ENCODE peak calls at places on chromosome 11, in four cellular contexts. One of them, this sample, is unnamed. For H3K4me1, the result is how much of the 10 kb centered on the place peaks cover.

GRCh38 chr11:65491614-65492386 is 7.0 kb upstream of the MALAT1 start:
- DNase-seq in tibial nerve: peak
- DNase-seq in CD8-positive, alpha-beta T cell: no peak
- DNase-seq in CD8-positive, alpha-beta memory T cell: no peak
- DNase-seq in this sample: peak

GRCh38 chr11:44133335-44133946 is 38.0 kb downstream of the EXT2 start:
- DNase-seq in tibial nerve: peak
- DNase-seq in CD8-positive, alpha-beta T cell: no peak
- DNase-seq in CD8-positive, alpha-beta memory T cell: no peak
- DNase-seq in this sample: no peak

GRCh38 chr11:43989162-43989961 is 46.9 kb downstream of the C11orf96 start:
- DNase-seq in CD8-positive, alpha-beta T cell: no peak
- DNase-seq in tibial nerve: peak
- DNase-seq in CD8-positive, alpha-beta memory T cell: no peak
- DNase-seq in this sample: peak

GRCh38 chr11:12272821-12273617 is 104.4 kb upstream of the PARVA start:
- DNase-seq in tibial nerve: no peak
- DNase-seq in CD8-positive, alpha-beta T cell: no peak
- DNase-seq in CD8-positive, alpha-beta memory T cell: no peak
- DNase-seq in this sample: no peak

GRCh38 chr11:86632499-86633269 is 39.7 kb downstream of the ME3 start:
- DNase-seq in tibial nerve: no peak
- DNase-seq in CD8-positive, alpha-beta memory T cell: no peak
- DNase-seq in CD8-positive, alpha-beta T cell: no peak
- DNase-seq in this sample: peak

GRCh38 chr11:117180020-117180419 is 1.5 kb downstream of the SIDT2 start:
- DNase-seq in tibial nerve: no peak
- DNase-seq in CD8-positive, alpha-beta T cell: no peak
- DNase-seq in CD8-positive, alpha-beta memory T cell: peak
- DNase-seq in this sample: no peak

GRCh38 chr11:64893194-64894069 is 15.0 kb upstream of the EHD1 start:
- DNase-seq in CD8-positive, alpha-beta memory T cell: no peak
- DNase-seq in tibial nerve: no peak
- DNase-seq in CD8-positive, alpha-beta T cell: no peak
- DNase-seq in this sample: no peak

GRCh38 chr11:132490976-132491375 is 1041.3 kb downstream of the OPCML start:
- DNase-seq in tibial nerve: no peak
- DNase-seq in CD8-positive, alpha-beta T cell: no peak
- DNase-seq in CD8-positive, alpha-beta memory T cell: no peak
- DNase-seq in this sample: no peak

GRCh38 chr11:15968461-15969130 is 387.8 kb downstream of the SOX6 start:
- DNase-seq in CD8-positive, alpha-beta memory T cell: no peak
- DNase-seq in CD8-positive, alpha-beta T cell: no peak
- DNase-seq in tibial nerve: no peak
- DNase-seq in this sample: no peak

GRCh38 chr11:45273509-45273908 is 12.6 kb downstream of the SYT13 start:
- DNase-seq in CD8-positive, alpha-beta T cell: no peak
- DNase-seq in tibial nerve: no peak
- DNase-seq in CD8-positive, alpha-beta memory T cell: no peak
- DNase-seq in this sample: no peak

GRCh38 chr11:65384301-65384889 is 1.9 kb upstream of the SLC25A45 start:
- DNase-seq in tibial nerve: no peak
- DNase-seq in CD8-positive, alpha-beta memory T cell: no peak
- DNase-seq in CD8-positive, alpha-beta T cell: no peak
- DNase-seq in this sample: no peak

GRCh38 chr11:8720376-8720775 is 37.8 kb downstream of the RPL27A start:
- DNase-seq in CD8-positive, alpha-beta T cell: no peak
- DNase-seq in tibial nerve: no peak
- DNase-seq in CD8-positive, alpha-beta memory T cell: no peak
- DNase-seq in this sample: no peak

GRCh38 chr11:44445500-44446340 is 119.7 kb upstream of the CD82 start:
- DNase-seq in tibial nerve: no peak
- DNase-seq in CD8-positive, alpha-beta T cell: no peak
- DNase-seq in CD8-positive, alpha-beta memory T cell: no peak
- DNase-seq in this sample: no peak

GRCh38 chr11:13962562-13963168 is at the start of gene SPON1:
- DNase-seq in CD8-positive, alpha-beta T cell: peak
- DNase-seq in tibial nerve: no peak
- DNase-seq in CD8-positive, alpha-beta memory T cell: peak
- DNase-seq in this sample: peak

GRCh38 chr11:114110948-114111347 is 51.4 kb downstream of the ZBTB16 start:
- DNase-seq in tibial nerve: peak
- DNase-seq in CD8-positive, alpha-beta memory T cell: no peak
- DNase-seq in CD8-positive, alpha-beta T cell: no peak
- DNase-seq in this sample: no peak

GRCh38 chr11:9574806-9575530 is 1.5 kb downstream of the WEE1 start:
- DNase-seq in tibial nerve: peak
- DNase-seq in CD8-positive, alpha-beta memory T cell: no peak
- DNase-seq in CD8-positive, alpha-beta T cell: peak
- DNase-seq in this sample: peak

GRCh38 chr11:44380009-44380313 is 70.0 kb upstream of the ALX4 start:
- DNase-seq in CD8-positive, alpha-beta memory T cell: no peak
- DNase-seq in tibial nerve: no peak
- DNase-seq in CD8-positive, alpha-beta T cell: no peak
- DNase-seq in this sample: no peak

GRCh38 chr11:117814766-117815261 is 9.7 kb downstream of the FXYD2 start:
- DNase-seq in CD8-positive, alpha-beta T cell: peak
- DNase-seq in CD8-positive, alpha-beta memory T cell: peak
- DNase-seq in tibial nerve: peak
- DNase-seq in this sample: no peak

GRCh38 chr11:11988099-11988651 is 20.3 kb downstream of the DKK3 start:
- DNase-seq in CD8-positive, alpha-beta memory T cell: no peak
- DNase-seq in tibial nerve: no peak
- DNase-seq in CD8-positive, alpha-beta T cell: no peak
- DNase-seq in this sample: no peak

GRCh38 chr11:35619754-35620640 is 1.7 kb downstream of the FJX1 start:
- DNase-seq in CD8-positive, alpha-beta T cell: no peak
- DNase-seq in tibial nerve: no peak
- DNase-seq in CD8-positive, alpha-beta memory T cell: no peak
- DNase-seq in this sample: peak

GRCh38 chr11:12200359-12201015 is 90.1 kb downstream of the MICAL2 start:
- DNase-seq in tibial nerve: peak
- DNase-seq in CD8-positive, alpha-beta T cell: no peak
- DNase-seq in CD8-positive, alpha-beta memory T cell: no peak
- DNase-seq in this sample: no peak

GRCh38 chr11:134501406-134502152 is 89.5 kb upstream of the B3GAT1 start:
- DNase-seq in CD8-positive, alpha-beta memory T cell: no peak
- DNase-seq in CD8-positive, alpha-beta T cell: no peak
- DNase-seq in tibial nerve: no peak
- DNase-seq in this sample: no peak

GRCh38 chr11:120977470-120977869 is 46.4 kb upstream of the TBCEL start:
- DNase-seq in tibial nerve: no peak
- DNase-seq in CD8-positive, alpha-beta T cell: no peak
- DNase-seq in CD8-positive, alpha-beta memory T cell: no peak
- DNase-seq in this sample: no peak

GRCh38 chr11:102983491-102983890 is 28.0 kb upstream of the MMP13 start:
- DNase-seq in CD8-positive, alpha-beta T cell: no peak
- DNase-seq in tibial nerve: no peak
- DNase-seq in CD8-positive, alpha-beta memory T cell: no peak
- DNase-seq in this sample: no peak

GRCh38 chr11:4048340-4048739 is 46.3 kb upstream of the RRM1 start:
- DNase-seq in tibial nerve: no peak
- DNase-seq in CD8-positive, alpha-beta memory T cell: no peak
- DNase-seq in CD8-positive, alpha-beta T cell: no peak
- DNase-seq in this sample: no peak

GRCh38 chr11:112267188-112267591 is 6.5 kb upstream of the PLET1 start:
- DNase-seq in tibial nerve: no peak
- DNase-seq in CD8-positive, alpha-beta memory T cell: no peak
- DNase-seq in CD8-positive, alpha-beta T cell: no peak
- DNase-seq in this sample: no peak

GRCh38 chr11:14971865-14972580 is at the start of gene CALCA:
- DNase-seq in CD8-positive, alpha-beta T cell: no peak
- DNase-seq in tibial nerve: no peak
- DNase-seq in CD8-positive, alpha-beta memory T cell: no peak
- DNase-seq in this sample: no peak

GRCh38 chr11:19697721-19698121 is 14.9 kb upstream of the NAV2 start:
- DNase-seq in CD8-positive, alpha-beta T cell: no peak
- DNase-seq in CD8-positive, alpha-beta memory T cell: no peak
- DNase-seq in tibial nerve: no peak
- DNase-seq in this sample: no peak

GRCh38 chr11:65425971-65426838 is 3.6 kb downstream of the NEAT1 start:
- DNase-seq in CD8-positive, alpha-beta memory T cell: peak
- DNase-seq in CD8-positive, alpha-beta T cell: no peak
- DNase-seq in tibial nerve: peak
- DNase-seq in this sample: no peak

GRCh38 chr11:32566527-32566926 is 17.1 kb upstream of the EIF3M start:
- DNase-seq in CD8-positive, alpha-beta T cell: no peak
- DNase-seq in CD8-positive, alpha-beta memory T cell: no peak
- DNase-seq in tibial nerve: no peak
- DNase-seq in this sample: no peak

GRCh38 chr11:19880088-19880345 is 167.4 kb downstream of the NAV2 start:
- DNase-seq in tibial nerve: no peak
- DNase-seq in CD8-positive, alpha-beta memory T cell: no peak
- DNase-seq in CD8-positive, alpha-beta T cell: no peak
- DNase-seq in this sample: no peak

GRCh38 chr11:120801801-120802689 is 221.9 kb upstream of the TBCEL start:
- DNase-seq in CD8-positive, alpha-beta memory T cell: peak
- DNase-seq in tibial nerve: peak
- DNase-seq in CD8-positive, alpha-beta T cell: peak
- DNase-seq in this sample: no peak

GRCh38 chr11:120566176-120566575 is 54.6 kb downstream of the GRIK4 start:
- DNase-seq in tibial nerve: no peak
- DNase-seq in CD8-positive, alpha-beta T cell: no peak
- DNase-seq in CD8-positive, alpha-beta memory T cell: no peak
- DNase-seq in this sample: no peak

GRCh38 chr11:12540075-12540685 is 134.0 kb upstream of the TEAD1 start:
- DNase-seq in tibial nerve: no peak
- DNase-seq in CD8-positive, alpha-beta T cell: no peak
- DNase-seq in CD8-positive, alpha-beta memory T cell: no peak
- DNase-seq in this sample: no peak

DNA sequence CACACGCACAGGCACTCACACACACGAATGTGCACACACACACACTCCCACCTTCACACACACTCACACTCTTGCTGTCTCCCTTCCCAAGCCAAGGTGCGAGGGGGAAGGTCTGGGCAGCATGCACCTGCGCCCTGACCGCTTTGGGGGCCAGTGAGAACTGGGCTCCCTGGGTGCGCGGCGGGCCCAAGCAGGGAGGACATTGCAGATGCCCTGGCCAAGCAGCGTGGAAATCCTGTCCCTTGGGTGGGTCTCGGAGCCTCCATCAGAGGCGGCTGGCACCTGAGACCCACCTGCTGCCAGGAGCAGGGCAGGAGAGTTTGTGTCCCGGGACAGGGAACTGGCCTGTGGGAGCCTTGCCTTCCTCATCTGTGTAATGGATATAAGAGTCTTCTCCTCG is 3.3 kb downstream of the CD81 start:
- DNase-seq in tibial nerve: no peak
- DNase-seq in CD8-positive, alpha-beta memory T cell: no peak
- DNase-seq in CD8-positive, alpha-beta T cell: no peak
- DNase-seq in this sample: peak
- H3K4me3 ChIP-seq in tibial nerve: peak
- H3K4me3 ChIP-seq in CD8-positive, alpha-beta memory T cell: no peak
- H3K4me3 ChIP-seq in CD8-positive, alpha-beta T cell: no peak
- H3K4me3 ChIP-seq in this sample: peak

DNA sequence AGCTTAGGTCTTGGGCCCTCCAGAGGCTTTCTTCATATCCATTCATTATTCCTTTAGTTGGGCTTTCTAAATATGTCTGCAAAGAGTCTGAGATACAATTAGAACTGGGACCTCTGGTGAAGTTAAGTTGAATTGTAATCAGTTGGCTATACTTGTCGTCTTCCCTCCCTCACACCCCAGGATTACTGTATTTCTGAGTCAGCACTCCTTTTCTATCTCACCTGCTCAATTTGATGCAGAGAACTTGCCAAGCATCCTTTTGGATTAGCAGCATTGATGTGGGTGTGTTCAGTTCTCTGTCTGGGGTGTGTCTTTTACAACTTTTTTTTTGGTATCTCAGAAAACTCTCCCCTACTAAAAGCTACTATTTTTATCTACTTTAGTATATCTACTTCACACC is 15.0 kb downstream of the CTNND1 start:
- DNase-seq in CD8-positive, alpha-beta memory T cell: no peak
- DNase-seq in tibial nerve: no peak
- DNase-seq in CD8-positive, alpha-beta T cell: no peak
- DNase-seq in this sample: no peak
- H3K4me1 ChIP-seq in CD8-positive, alpha-beta memory T cell: under half
- H3K4me1 ChIP-seq in tibial nerve: under half
- H3K4me1 ChIP-seq in CD8-positive, alpha-beta T cell: under half
- H3K4me1 ChIP-seq in this sample: half or more

GRCh38 chr11:126262216-126262615 is 6.5 kb downstream of the SRPRA start:
- DNase-seq in CD8-positive, alpha-beta T cell: no peak
- DNase-seq in tibial nerve: no peak
- DNase-seq in CD8-positive, alpha-beta memory T cell: no peak
- DNase-seq in this sample: no peak

GRCh38 chr11:126257144-126257543 is 11.6 kb downstream of the SRPRA start:
- DNase-seq in tibial nerve: no peak
- DNase-seq in CD8-positive, alpha-beta T cell: no peak
- DNase-seq in CD8-positive, alpha-beta memory T cell: no peak
- DNase-seq in this sample: no peak

GRCh38 chr11:126256216-126256615 is 12.5 kb downstream of the SRPRA start:
- DNase-seq in CD8-positive, alpha-beta T cell: no peak
- DNase-seq in tibial nerve: no peak
- DNase-seq in CD8-positive, alpha-beta memory T cell: no peak
- DNase-seq in this sample: no peak

GRCh38 chr11:126254819-126255218 is 13.9 kb downstream of the SRPRA start:
- DNase-seq in CD8-positive, alpha-beta memory T cell: no peak
- DNase-seq in tibial nerve: no peak
- DNase-seq in CD8-positive, alpha-beta T cell: no peak
- DNase-seq in this sample: no peak

GRCh38 chr11:126257764-126258163 is 10.9 kb downstream of the SRPRA start:
- DNase-seq in CD8-positive, alpha-beta T cell: no peak
- DNase-seq in tibial nerve: no peak
- DNase-seq in CD8-positive, alpha-beta memory T cell: no peak
- DNase-seq in this sample: no peak
- H3K27ac ChIP-seq in CD8-positive, alpha-beta T cell: no peak
- H3K27ac ChIP-seq in tibial nerve: no peak
- H3K27ac ChIP-seq in CD8-positive, alpha-beta memory T cell: no peak
- H3K27ac ChIP-seq in this sample: no peak

GRCh38 chr11:91199866-91200265 is 977.0 kb upstream of the CHORDC1 start:
- DNase-seq in CD8-positive, alpha-beta T cell: no peak
- DNase-seq in CD8-positive, alpha-beta memory T cell: no peak
- DNase-seq in tibial nerve: no peak
- DNase-seq in this sample: no peak

DNA sequence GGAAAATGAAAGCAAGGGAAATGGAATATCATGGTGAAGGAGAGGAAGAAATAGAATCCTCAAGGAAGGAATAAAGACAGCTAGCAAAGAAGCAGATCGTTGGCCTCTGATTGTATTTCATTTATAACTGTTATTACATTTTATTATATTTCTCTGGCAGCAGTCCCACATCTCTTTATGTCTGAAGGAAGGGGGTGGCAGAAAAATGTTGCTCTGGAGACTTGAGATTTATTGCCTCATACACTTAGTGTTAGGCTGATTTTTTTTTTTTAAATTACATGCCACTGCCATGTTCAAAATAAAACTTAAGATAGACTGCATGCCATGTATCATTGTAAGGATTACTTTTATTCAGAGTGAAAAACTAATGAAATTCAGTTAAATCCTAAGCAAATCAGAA is 971.7 kb upstream of the CHORDC1 start:
- DNase-seq in CD8-positive, alpha-beta memory T cell: no peak
- DNase-seq in tibial nerve: no peak
- DNase-seq in CD8-positive, alpha-beta T cell: no peak
- DNase-seq in this sample: no peak
- H3K4me3 ChIP-seq in CD8-positive, alpha-beta memory T cell: no peak
- H3K4me3 ChIP-seq in tibial nerve: no peak
- H3K4me3 ChIP-seq in CD8-positive, alpha-beta T cell: no peak
- H3K4me3 ChIP-seq in this sample: no peak

This sample was measured in left lung.